ENCODE peak calls at places on chromosomes 13 and 19, in ten cellular contexts. G is CD8-positive, alpha-beta T cell; Q is ascending aorta; B is brain microvascular endothelial cell; R is epithelial cell of esophagus; E is heart left ventricle; D is SK-N-SH; J is endothelial cell of umbilical vein; X is A549; N is kidney epithelial cell. H is an unnamed sample.

GRCh38 chr19:18809149-18809978 is 18.3 kb upstream of the COMP start:
- DNase-seq in D (no peak), G (no peak), N (no peak), J (no peak), X (no peak), B (peak), R (peak), Q (peak), E (peak), H (peak)

GRCh38 chr13:99821741-99822140 is 149.8 kb downstream of the ZIC5 start:
- DNase-seq in X (no peak), G (no peak), J (no peak), D (no peak), R (no peak), N (no peak), B (no peak), E (no peak), Q (no peak), H (no peak)

GRCh38 chr13:80235559-80236296 is 105.2 kb downstream of the SPRY2 start:
- DNase-seq in G (no peak), B (peak), E (no peak), X (no peak), D (no peak), J (peak), R (peak), N (peak), Q (no peak), H (no peak)

GRCh38 chr19:57016076-57016475 is 103.7 kb upstream of the USP29 start:
- DNase-seq in G (no peak), B (no peak), Q (no peak), N (no peak), E (no peak), D (no peak), X (no peak), J (no peak), R (no peak), H (no peak)

GRCh38 chr19:19381007-19381926 is 24.2 kb upstream of the GATAD2A start:
- DNase-seq in E (no peak), J (no peak), B (no peak), N (no peak), D (no peak), R (no peak), Q (no peak), X (no peak), G (no peak), H (peak)

GRCh38 chr13:112885242-112885781 is 83.7 kb upstream of the MCF2L start:
- DNase-seq in X (no peak), G (no peak), E (no peak), B (no peak), N (no peak), R (no peak), Q (no peak), J (no peak), D (no peak), H (no peak)

GRCh38 chr19:39307822-39308530 is 11.8 kb downstream of the IFNL1 start:
- DNase-seq in E (no peak), J (no peak), Q (no peak), D (no peak), R (no peak), G (no peak), X (no peak), N (no peak), B (no peak), H (no peak)

GRCh38 chr19:10096615-10096963 is 5.9 kb downstream of the ANGPTL6 start:
- DNase-seq in J (no peak), R (no peak), D (no peak), N (no peak), B (no peak), Q (no peak), X (no peak), E (peak), G (no peak), H (no peak)

GRCh38 chr19:15614507-15615379 is at the start of gene CYP4F8:
- DNase-seq in X (no peak), G (no peak), J (no peak), R (no peak), N (no peak), B (no peak), E (no peak), Q (no peak), D (no peak), H (no peak)

GRCh38 chr19:16067205-16067938 is 8.9 kb upstream of the TPM4 start:
- DNase-seq in E (no peak), R (peak), J (peak), X (no peak), N (no peak), G (no peak), D (no peak), Q (peak), B (peak), H (peak)

GRCh38 chr13:110525328-110526319 is 35.9 kb downstream of the RAB20 start:
- DNase-seq in Q (no peak), N (no peak), E (peak), X (no peak), J (no peak), B (no peak), R (no peak), G (no peak), D (no peak), H (no peak)

GRCh38 chr13:51826606-51827005 is 18.4 kb downstream of the TMEM272 start:
- DNase-seq in B (no peak), N (no peak), R (peak), Q (no peak), G (peak), X (no peak), J (no peak), E (peak), D (no peak), H (peak)

GRCh38 chr13:113109151-113110047 is 3.8 kb downstream of the F7 start:
- DNase-seq in Q (no peak), B (no peak), J (no peak), E (no peak), N (no peak), R (no peak), G (no peak), D (no peak), X (no peak), H (no peak)

GRCh38 chr19:1315470-1316166 is 29.9 kb downstream of the EFNA2 start:
- DNase-seq in R (peak), D (peak), B (peak), G (peak), X (peak), N (no peak), J (peak), Q (no peak), E (peak), H (peak)

GRCh38 chr19:28961772-28962500 is 251.0 kb downstream of the UQCRFS1 start:
- DNase-seq in B (peak), D (no peak), J (no peak), X (no peak), E (no peak), G (no peak), Q (no peak), R (no peak), N (no peak), H (no peak)

GRCh38 chr13:82092312-82092711 is 1751.4 kb upstream of the SPRY2 start:
- DNase-seq in Q (no peak), G (no peak), E (no peak), X (no peak), N (no peak), R (no peak), B (no peak), J (no peak), D (no peak), H (no peak)

GRCh38 chr13:111360452-111360851 is 40.0 kb downstream of the TEX29 start:
- DNase-seq in X (no peak), N (no peak), D (no peak), Q (no peak), B (no peak), J (no peak), R (no peak), G (no peak), E (no peak), H (no peak)

DNA sequence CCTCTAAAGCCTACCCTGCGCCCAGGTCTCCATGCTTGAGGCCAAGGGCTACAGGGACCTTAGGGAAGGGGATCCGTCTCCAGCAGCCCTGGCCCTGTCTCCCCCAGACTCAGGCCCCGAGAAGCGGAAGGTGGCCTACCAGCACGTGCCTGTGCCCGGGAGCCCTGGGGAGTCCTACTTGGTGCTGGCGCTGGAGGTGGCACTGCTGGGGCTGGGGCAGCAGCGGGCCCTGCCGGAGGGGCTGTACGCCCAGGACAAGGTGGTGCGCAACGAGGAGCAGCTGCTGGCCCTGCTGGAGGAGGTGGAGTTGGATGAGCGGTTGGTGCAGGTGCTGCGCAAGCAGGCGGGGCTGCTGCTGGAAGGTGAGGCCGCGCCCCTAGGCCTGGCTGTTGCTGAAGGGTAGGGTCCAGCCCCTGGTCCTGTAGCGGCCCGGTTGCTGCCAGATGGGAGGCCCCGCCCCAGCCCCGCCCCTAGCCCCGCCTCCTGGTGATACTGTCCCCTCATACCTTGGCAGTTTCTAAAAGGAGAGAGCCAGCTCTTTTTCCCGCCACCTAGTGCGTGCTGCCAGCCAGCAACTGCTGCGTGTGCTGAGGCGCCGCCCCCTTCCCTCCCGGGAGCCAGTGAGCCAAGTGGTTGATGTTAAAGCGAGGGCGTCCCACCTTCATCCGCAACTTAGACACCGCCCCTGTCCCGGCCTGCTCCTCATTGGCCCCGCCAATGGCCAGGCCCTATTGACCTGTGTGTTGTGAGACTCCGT is 22.6 kb downstream of the ZSWIM4 start:
- DNase-seq in J (no peak), N (no peak), R (peak), D (no peak), X (no peak), E (peak), G (peak), B (no peak), Q (no peak), H (no peak)
- H3K4me3 ChIP-seq in J (no peak), N (no peak), R (no peak), D (no peak), X (no peak), E (peak), G (no peak), B (no peak), Q (no peak), H (no peak)

GRCh38 chr13:39016789-39017188 is 21.1 kb downstream of the PROSER1 start:
- DNase-seq in X (peak), G (no peak), E (no peak), Q (no peak), D (peak), N (no peak), R (peak), J (peak), B (no peak), H (no peak)
- TF ChIP-seq CTCF in X (peak), G (no peak), E (peak), Q (no peak), D (peak), N (peak), R (peak), J (peak), B (peak), H (no peak)

DNA sequence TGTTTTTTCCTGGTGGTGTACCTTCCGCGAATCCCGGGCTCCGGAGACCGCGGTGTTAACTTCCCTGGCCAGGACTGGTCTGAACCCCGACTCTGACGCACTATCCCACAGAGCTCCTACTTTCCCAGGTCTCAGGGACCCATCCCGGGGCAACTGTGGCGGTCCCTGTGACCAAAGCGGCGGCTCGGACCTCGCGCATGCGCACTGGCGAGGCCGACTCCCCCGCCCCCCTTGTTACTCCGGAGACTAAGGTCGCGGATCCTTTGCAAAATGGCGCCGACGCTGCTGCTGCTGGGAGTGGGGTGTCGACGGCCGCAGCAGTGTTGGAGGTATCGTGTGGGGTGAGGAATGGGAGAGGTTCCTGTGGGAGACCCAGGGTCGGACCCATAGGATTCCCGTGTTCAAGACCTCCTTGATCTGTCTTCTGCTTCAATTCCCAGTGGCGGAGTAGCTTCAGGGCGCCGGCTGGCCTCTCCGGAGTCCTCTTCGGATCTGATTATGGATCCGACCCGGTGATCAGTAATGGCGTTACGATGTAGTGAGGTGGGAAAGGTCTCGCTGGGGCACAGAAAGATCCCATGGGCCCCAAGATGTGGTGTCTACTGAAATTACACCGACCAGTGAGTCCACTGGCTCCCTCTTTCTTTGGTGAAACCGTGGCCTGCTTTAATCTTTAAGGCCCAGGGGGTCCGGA is 66.6 kb upstream of the ZNF527 start:
- DNase-seq in J (no peak), R (no peak), D (peak), E (peak), Q (no peak), N (no peak), X (no peak), B (no peak), G (no peak), H (no peak)
- H3K4me3 ChIP-seq in J (no peak), R (no peak), D (no peak), E (peak), Q (peak), N (no peak), X (no peak), B (peak), G (no peak), H (peak)

GRCh38 chr13:33069365-33069764 is 53.1 kb downstream of the KL start:
- DNase-seq in G (no peak), J (peak), E (no peak), R (peak), X (no peak), N (no peak), D (no peak), Q (no peak), B (no peak), H (no peak)
- TF ChIP-seq CTCF in G (no peak), J (peak), E (peak), R (no peak), X (peak), N (no peak), D (peak), Q (no peak), B (no peak), H (no peak)

GRCh38 chr19:43414554-43414953 is at the start of gene TEX101:
- DNase-seq in R (no peak), N (no peak), E (no peak), B (no peak), J (no peak), G (no peak), Q (no peak), X (no peak), D (no peak), H (peak)
- H3K4me3 ChIP-seq in R (no peak), N (no peak), E (no peak), B (no peak), J (no peak), G (no peak), Q (no peak), X (no peak), D (no peak), H (no peak)

GRCh38 chr13:100848304-100848703 is 173.7 kb upstream of the TMTC4 start:
- DNase-seq in R (no peak), E (no peak), J (no peak), D (no peak), B (no peak), N (no peak), X (no peak), G (no peak), Q (no peak), H (no peak)
- TF ChIP-seq CTCF in R (no peak), E (no peak), J (no peak), D (no peak), B (no peak), N (no peak), X (no peak), G (no peak), Q (no peak), H (no peak)